ENCODE peak calls at places on chromosome 5, in ten cellular contexts. One of them, this sample, is unnamed.

GRCh38 chr5:132065351-132065937 is 5.0 kb downstream of the IL3 start:
- DNase-seq in endothelial cell: peak
- DNase-seq in chondrocyte: no peak
- DNase-seq in stimulated activated CD4-positive, alpha-beta T cell treated with anti-CD3 and anti-CD28 coated beads, Interleukin-12 subunit alpha, Interleukin-12 subunit beta, amount 100 ng/mL, for 24 hours: no peak
- DNase-seq in neural crest cell: peak
- DNase-seq in left cardiac atrium: peak
- DNase-seq in ecto neural progenitor cell: peak
- DNase-seq in DMS153: peak
- DNase-seq in brain microvascular endothelial cell: peak
- DNase-seq in AG04450: peak
- DNase-seq in this sample: peak

GRCh38 chr5:35029333-35029732 is 18.4 kb downstream of the AGXT2 start:
- DNase-seq in endothelial cell: no peak
- DNase-seq in chondrocyte: no peak
- DNase-seq in stimulated activated CD4-positive, alpha-beta T cell treated with anti-CD3 and anti-CD28 coated beads, Interleukin-12 subunit alpha, Interleukin-12 subunit beta, amount 100 ng/mL, for 24 hours: no peak
- DNase-seq in neural crest cell: no peak
- DNase-seq in left cardiac atrium: no peak
- DNase-seq in ecto neural progenitor cell: no peak
- DNase-seq in DMS153: no peak
- DNase-seq in brain microvascular endothelial cell: peak
- DNase-seq in AG04450: no peak
- DNase-seq in this sample: no peak

GRCh38 chr5:22500521-22500920 is 352.6 kb downstream of the CDH12 start:
- DNase-seq in endothelial cell: no peak
- DNase-seq in chondrocyte: no peak
- DNase-seq in stimulated activated CD4-positive, alpha-beta T cell treated with anti-CD3 and anti-CD28 coated beads, Interleukin-12 subunit alpha, Interleukin-12 subunit beta, amount 100 ng/mL, for 24 hours: no peak
- DNase-seq in neural crest cell: no peak
- DNase-seq in left cardiac atrium: no peak
- DNase-seq in ecto neural progenitor cell: no peak
- DNase-seq in DMS153: no peak
- DNase-seq in brain microvascular endothelial cell: no peak
- DNase-seq in AG04450: no peak
- DNase-seq in this sample: no peak

GRCh38 chr5:54655266-54655665 is 137.7 kb downstream of the SNX18 start:
- DNase-seq in endothelial cell: no peak
- DNase-seq in chondrocyte: no peak
- DNase-seq in stimulated activated CD4-positive, alpha-beta T cell treated with anti-CD3 and anti-CD28 coated beads, Interleukin-12 subunit alpha, Interleukin-12 subunit beta, amount 100 ng/mL, for 24 hours: no peak
- DNase-seq in neural crest cell: no peak
- DNase-seq in left cardiac atrium: no peak
- DNase-seq in ecto neural progenitor cell: no peak
- DNase-seq in DMS153: no peak
- DNase-seq in brain microvascular endothelial cell: no peak
- DNase-seq in AG04450: no peak
- DNase-seq in this sample: no peak

GRCh38 chr5:168136340-168136739 is 155.1 kb upstream of the WWC1 start:
- DNase-seq in endothelial cell: no peak
- DNase-seq in chondrocyte: no peak
- DNase-seq in stimulated activated CD4-positive, alpha-beta T cell treated with anti-CD3 and anti-CD28 coated beads, Interleukin-12 subunit alpha, Interleukin-12 subunit beta, amount 100 ng/mL, for 24 hours: no peak
- DNase-seq in neural crest cell: no peak
- DNase-seq in left cardiac atrium: no peak
- DNase-seq in ecto neural progenitor cell: no peak
- DNase-seq in DMS153: no peak
- DNase-seq in brain microvascular endothelial cell: no peak
- DNase-seq in AG04450: no peak
- DNase-seq in this sample: no peak

GRCh38 chr5:135565691-135566421 is 12.9 kb downstream of the CXCL14 start:
- DNase-seq in endothelial cell: peak
- DNase-seq in chondrocyte: no peak
- DNase-seq in stimulated activated CD4-positive, alpha-beta T cell treated with anti-CD3 and anti-CD28 coated beads, Interleukin-12 subunit alpha, Interleukin-12 subunit beta, amount 100 ng/mL, for 24 hours: peak
- DNase-seq in neural crest cell: peak
- DNase-seq in left cardiac atrium: peak
- DNase-seq in ecto neural progenitor cell: peak
- DNase-seq in DMS153: no peak
- DNase-seq in brain microvascular endothelial cell: peak
- DNase-seq in AG04450: no peak
- DNase-seq in this sample: peak

GRCh38 chr5:73155541-73156222 is 17.3 kb upstream of the TMEM174 start:
- DNase-seq in endothelial cell: no peak
- DNase-seq in chondrocyte: no peak
- DNase-seq in stimulated activated CD4-positive, alpha-beta T cell treated with anti-CD3 and anti-CD28 coated beads, Interleukin-12 subunit alpha, Interleukin-12 subunit beta, amount 100 ng/mL, for 24 hours: no peak
- DNase-seq in neural crest cell: no peak
- DNase-seq in left cardiac atrium: no peak
- DNase-seq in ecto neural progenitor cell: no peak
- DNase-seq in DMS153: no peak
- DNase-seq in brain microvascular endothelial cell: no peak
- DNase-seq in AG04450: no peak
- DNase-seq in this sample: no peak

GRCh38 chr5:7244208-7244607 is 151.7 kb upstream of the ADCY2 start:
- DNase-seq in endothelial cell: no peak
- DNase-seq in chondrocyte: no peak
- DNase-seq in stimulated activated CD4-positive, alpha-beta T cell treated with anti-CD3 and anti-CD28 coated beads, Interleukin-12 subunit alpha, Interleukin-12 subunit beta, amount 100 ng/mL, for 24 hours: no peak
- DNase-seq in neural crest cell: no peak
- DNase-seq in left cardiac atrium: no peak
- DNase-seq in ecto neural progenitor cell: no peak
- DNase-seq in DMS153: no peak
- DNase-seq in brain microvascular endothelial cell: no peak
- DNase-seq in AG04450: no peak
- DNase-seq in this sample: no peak

GRCh38 chr5:160539431-160539830 is 117.8 kb downstream of the PTTG1 start:
- DNase-seq in endothelial cell: no peak
- DNase-seq in chondrocyte: no peak
- DNase-seq in stimulated activated CD4-positive, alpha-beta T cell treated with anti-CD3 and anti-CD28 coated beads, Interleukin-12 subunit alpha, Interleukin-12 subunit beta, amount 100 ng/mL, for 24 hours: peak
- DNase-seq in neural crest cell: no peak
- DNase-seq in left cardiac atrium: no peak
- DNase-seq in ecto neural progenitor cell: no peak
- DNase-seq in DMS153: no peak
- DNase-seq in brain microvascular endothelial cell: no peak
- DNase-seq in AG04450: no peak
- DNase-seq in this sample: no peak

GRCh38 chr5:174919351-174919750 is 195.0 kb downstream of the MSX2 start:
- DNase-seq in endothelial cell: no peak
- DNase-seq in chondrocyte: no peak
- DNase-seq in stimulated activated CD4-positive, alpha-beta T cell treated with anti-CD3 and anti-CD28 coated beads, Interleukin-12 subunit alpha, Interleukin-12 subunit beta, amount 100 ng/mL, for 24 hours: no peak
- DNase-seq in neural crest cell: no peak
- DNase-seq in left cardiac atrium: no peak
- DNase-seq in ecto neural progenitor cell: no peak
- DNase-seq in DMS153: no peak
- DNase-seq in brain microvascular endothelial cell: no peak
- DNase-seq in AG04450: no peak
- DNase-seq in this sample: no peak

GRCh38 chr5:1747079-1747802 is 52.4 kb downstream of the MRPL36 start:
- DNase-seq in endothelial cell: no peak
- DNase-seq in chondrocyte: no peak
- DNase-seq in stimulated activated CD4-positive, alpha-beta T cell treated with anti-CD3 and anti-CD28 coated beads, Interleukin-12 subunit alpha, Interleukin-12 subunit beta, amount 100 ng/mL, for 24 hours: no peak
- DNase-seq in neural crest cell: no peak
- DNase-seq in left cardiac atrium: no peak
- DNase-seq in ecto neural progenitor cell: peak
- DNase-seq in DMS153: no peak
- DNase-seq in brain microvascular endothelial cell: no peak
- DNase-seq in AG04450: no peak
- DNase-seq in this sample: peak

GRCh38 chr5:36875789-36876388 is 680 bp upstream of the NIPBL start:
- DNase-seq in endothelial cell: peak
- DNase-seq in chondrocyte: peak
- DNase-seq in stimulated activated CD4-positive, alpha-beta T cell treated with anti-CD3 and anti-CD28 coated beads, Interleukin-12 subunit alpha, Interleukin-12 subunit beta, amount 100 ng/mL, for 24 hours: peak
- DNase-seq in neural crest cell: peak
- DNase-seq in left cardiac atrium: peak
- DNase-seq in ecto neural progenitor cell: peak
- DNase-seq in DMS153: peak
- DNase-seq in brain microvascular endothelial cell: peak
- DNase-seq in AG04450: peak
- DNase-seq in this sample: peak

GRCh38 chr5:95878417-95879323 is 56.1 kb upstream of the GLRX start:
- DNase-seq in endothelial cell: no peak
- DNase-seq in chondrocyte: no peak
- DNase-seq in stimulated activated CD4-positive, alpha-beta T cell treated with anti-CD3 and anti-CD28 coated beads, Interleukin-12 subunit alpha, Interleukin-12 subunit beta, amount 100 ng/mL, for 24 hours: no peak
- DNase-seq in neural crest cell: no peak
- DNase-seq in left cardiac atrium: no peak
- DNase-seq in ecto neural progenitor cell: no peak
- DNase-seq in DMS153: no peak
- DNase-seq in brain microvascular endothelial cell: no peak
- DNase-seq in AG04450: no peak
- DNase-seq in this sample: no peak

This sample was measured in Right ventricle myocardium superior.